ENCODE peak calls at places on chromosomes 3 and 15, in four cellular contexts. One of them, this sample, is unnamed.

GRCh38 chr3:129604942-129605592 is 1.4 kb downstream of the PLXND1 start:
- DNase-seq in spleen: no peak
- DNase-seq in PC-3: no peak
- DNase-seq in sigmoid colon: no peak
- DNase-seq in this sample: no peak

GRCh38 chr3:157248590-157249425 is 88.9 kb upstream of the CCNL1 start:
- DNase-seq in spleen: no peak
- DNase-seq in PC-3: peak; percentile 92
- DNase-seq in sigmoid colon: no peak
- DNase-seq in this sample: no peak

GRCh38 chr3:42819351-42819965 is 10.2 kb downstream of the ACKR2 start:
- DNase-seq in spleen: no peak
- DNase-seq in PC-3: peak; percentile 59
- DNase-seq in sigmoid colon: no peak
- DNase-seq in this sample: no peak

GRCh38 chr15:32838820-32839219 is 121.0 kb downstream of the GREM1 start:
- DNase-seq in spleen: no peak
- DNase-seq in PC-3: peak; percentile 97
- DNase-seq in sigmoid colon: no peak
- DNase-seq in this sample: no peak

GRCh38 chr3:154758109-154758868 is 321.8 kb upstream of the MME start:
- DNase-seq in spleen: no peak
- DNase-seq in PC-3: peak; percentile 65
- DNase-seq in sigmoid colon: no peak
- DNase-seq in this sample: no peak

GRCh38 chr3:40211579-40211978 is 97.9 kb upstream of the EIF1B start:
- DNase-seq in spleen: no peak
- DNase-seq in PC-3: peak; percentile 56
- DNase-seq in sigmoid colon: no peak
- DNase-seq in this sample: no peak

GRCh38 chr3:46489406-46489805 is 8.4 kb upstream of the RTP3 start:
- DNase-seq in spleen: no peak
- DNase-seq in PC-3: no peak
- DNase-seq in sigmoid colon: no peak
- DNase-seq in this sample: no peak

GRCh38 chr3:61645148-61645547 is 83.8 kb downstream of the PTPRG start:
- DNase-seq in spleen: no peak
- DNase-seq in PC-3: peak; percentile 21
- DNase-seq in sigmoid colon: no peak
- DNase-seq in this sample: no peak

GRCh38 chr15:88018865-88019626 is 237.5 kb downstream of the NTRK3 start:
- DNase-seq in spleen: no peak
- DNase-seq in PC-3: no peak
- DNase-seq in sigmoid colon: no peak
- DNase-seq in this sample: no peak

GRCh38 chr15:47340576-47340920 is 376.8 kb upstream of the SEMA6D start:
- DNase-seq in spleen: no peak
- DNase-seq in PC-3: no peak
- DNase-seq in sigmoid colon: no peak
- DNase-seq in this sample: no peak

GRCh38 chr3:127029521-127030327 is 46.8 kb downstream of the PLXNA1 start:
- DNase-seq in spleen: no peak
- DNase-seq in PC-3: no peak
- DNase-seq in sigmoid colon: no peak
- DNase-seq in this sample: no peak

GRCh38 chr3:13148561-13149330 is 75.5 kb upstream of the IQSEC1 start:
- DNase-seq in spleen: peak; percentile 52
- DNase-seq in PC-3: no peak
- DNase-seq in sigmoid colon: peak; percentile 32
- DNase-seq in this sample: no peak

GRCh38 chr15:76235186-76235826 is 76.0 kb downstream of the ETFA start:
- DNase-seq in spleen: no peak
- DNase-seq in PC-3: peak; percentile 73
- DNase-seq in sigmoid colon: no peak
- DNase-seq in this sample: no peak

GRCh38 chr15:45855210-45855906 is 220.5 kb downstream of the SQOR start:
- DNase-seq in spleen: no peak
- DNase-seq in PC-3: peak; percentile 83
- DNase-seq in sigmoid colon: no peak
- DNase-seq in this sample: no peak

GRCh38 chr15:58742424-58743160 is 6.9 kb downstream of the ADAM10 start:
- DNase-seq in spleen: no peak
- DNase-seq in PC-3: no peak
- DNase-seq in sigmoid colon: no peak
- DNase-seq in this sample: no peak

GRCh38 chr15:90266061-90266431 is 574 bp downstream of the NGRN start:
- DNase-seq in spleen: peak; percentile 77
- DNase-seq in PC-3: peak; percentile 32
- DNase-seq in sigmoid colon: peak; percentile 73
- DNase-seq in this sample: peak; percentile 32

GRCh38 chr15:35019401-35020327 is 31.6 kb upstream of the ZNF770 start:
- DNase-seq in spleen: no peak
- DNase-seq in PC-3: peak; percentile 55
- DNase-seq in sigmoid colon: no peak
- DNase-seq in this sample: peak; percentile 16

GRCh38 chr3:179967622-179968021 is 69.1 kb downstream of the PEX5L start:
- DNase-seq in spleen: no peak
- DNase-seq in PC-3: no peak
- DNase-seq in sigmoid colon: no peak
- DNase-seq in this sample: no peak

GRCh38 chr15:72271895-72272212 is 500 bp downstream of the PARP6 start:
- DNase-seq in spleen: no peak
- DNase-seq in PC-3: no peak
- DNase-seq in sigmoid colon: no peak
- DNase-seq in this sample: no peak

GRCh38 chr15:85314139-85314538 is 66.3 kb upstream of the AKAP13 start:
- DNase-seq in spleen: no peak
- DNase-seq in PC-3: no peak
- DNase-seq in sigmoid colon: no peak
- DNase-seq in this sample: no peak

GRCh38 chr3:123453675-123454074 is 4.8 kb upstream of the ADCY5 start:
- DNase-seq in spleen: peak; percentile 16
- DNase-seq in PC-3: no peak
- DNase-seq in sigmoid colon: no peak
- DNase-seq in this sample: no peak

GRCh38 chr3:197878427-197878826 is 71.6 kb upstream of the RPL35A start:
- DNase-seq in spleen: no peak
- DNase-seq in PC-3: no peak
- DNase-seq in sigmoid colon: no peak
- DNase-seq in this sample: no peak

GRCh38 chr3:152109038-152109437 is 159.7 kb upstream of the MBNL1 start:
- DNase-seq in spleen: no peak
- DNase-seq in PC-3: no peak
- DNase-seq in sigmoid colon: no peak
- DNase-seq in this sample: no peak

GRCh38 chr15:73927003-73927475 is 777 bp downstream of the LOXL1 start:
- DNase-seq in spleen: peak; percentile 91
- DNase-seq in PC-3: peak; percentile 66
- DNase-seq in sigmoid colon: peak; percentile 83
- DNase-seq in this sample: peak; percentile 59

GRCh38 chr15:62212746-62213145 is 47.7 kb upstream of the C2CD4B start:
- DNase-seq in spleen: no peak
- DNase-seq in PC-3: no peak
- DNase-seq in sigmoid colon: no peak
- DNase-seq in this sample: no peak

GRCh38 chr3:84194032-84194431 is 764.8 kb upstream of the CADM2 start:
- DNase-seq in spleen: no peak
- DNase-seq in PC-3: peak; percentile 80
- DNase-seq in sigmoid colon: no peak
- DNase-seq in this sample: no peak

GRCh38 chr3:109773006-109773405 is 435.7 kb upstream of the DPPA4 start:
- DNase-seq in spleen: no peak
- DNase-seq in PC-3: no peak
- DNase-seq in sigmoid colon: no peak
- DNase-seq in this sample: no peak

GRCh38 chr15:50939911-50940310 is 31.4 kb downstream of the AP4E1 start:
- DNase-seq in spleen: no peak
- DNase-seq in PC-3: peak; percentile 55
- DNase-seq in sigmoid colon: no peak
- DNase-seq in this sample: no peak

GRCh38 chr3:192011137-192011536 is 550.2 kb downstream of the PYDC2 start:
- DNase-seq in spleen: no peak
- DNase-seq in PC-3: no peak
- DNase-seq in sigmoid colon: no peak
- DNase-seq in this sample: no peak

GRCh38 chr3:28575100-28575747 is 226.6 kb upstream of the AZI2 start:
- DNase-seq in spleen: peak; percentile 70
- DNase-seq in PC-3: no peak
- DNase-seq in sigmoid colon: no peak
- DNase-seq in this sample: no peak

GRCh38 chr3:87792532-87793321 is 266.1 kb downstream of the CGGBP1 start:
- DNase-seq in spleen: peak; percentile 75
- DNase-seq in PC-3: peak; percentile 7
- DNase-seq in sigmoid colon: no peak
- DNase-seq in this sample: no peak

GRCh38 chr15:29832709-29833108 is 10.4 kb upstream of the TJP1 start:
- DNase-seq in spleen: no peak
- DNase-seq in PC-3: no peak
- DNase-seq in sigmoid colon: no peak
- DNase-seq in this sample: no peak

GRCh38 chr15:29838352-29839010 is 16.2 kb upstream of the TJP1 start:
- DNase-seq in spleen: no peak
- DNase-seq in PC-3: no peak
- DNase-seq in sigmoid colon: no peak
- DNase-seq in this sample: no peak

GRCh38 chr15:29840054-29840453 is 17.8 kb upstream of the TJP1 start:
- DNase-seq in spleen: no peak
- DNase-seq in PC-3: no peak
- DNase-seq in sigmoid colon: no peak
- DNase-seq in this sample: no peak

GRCh38 chr15:29840928-29841327 is 18.7 kb upstream of the TJP1 start:
- DNase-seq in spleen: no peak
- DNase-seq in PC-3: no peak
- DNase-seq in sigmoid colon: no peak
- DNase-seq in this sample: no peak

GRCh38 chr15:29835301-29835700 is 13.0 kb upstream of the TJP1 start:
- DNase-seq in spleen: no peak
- DNase-seq in PC-3: peak; percentile 66
- DNase-seq in sigmoid colon: no peak
- DNase-seq in this sample: no peak
- H3K4me1 ChIP-seq in spleen: no peaks in the 10 kb centered on the region
- H3K4me1 ChIP-seq in PC-3: peaks cover 13% of the 10 kb centered on the region
- H3K4me1 ChIP-seq in sigmoid colon: no peaks in the 10 kb centered on the region
- H3K4me1 ChIP-seq in this sample: no peaks in the 10 kb centered on the region

GRCh38 chr3:187066228-187066995 is 72.9 kb downstream of the RPL39L start:
- DNase-seq in spleen: no peak
- DNase-seq in PC-3: peak; percentile 42
- DNase-seq in sigmoid colon: no peak
- DNase-seq in this sample: no peak

GRCh38 chr3:187062526-187063177 is 76.6 kb downstream of the RPL39L start:
- DNase-seq in spleen: no peak
- DNase-seq in PC-3: peak; percentile 86
- DNase-seq in sigmoid colon: no peak
- DNase-seq in this sample: no peak

GRCh38 chr3:187061748-187062147 is 77.5 kb downstream of the RPL39L start:
- DNase-seq in spleen: no peak
- DNase-seq in PC-3: no peak
- DNase-seq in sigmoid colon: no peak
- DNase-seq in this sample: no peak

GRCh38 chr3:187064210-187065115 is 74.8 kb downstream of the RPL39L start:
- DNase-seq in spleen: no peak
- DNase-seq in PC-3: peak; percentile 83
- DNase-seq in sigmoid colon: no peak
- DNase-seq in this sample: no peak

DNA sequence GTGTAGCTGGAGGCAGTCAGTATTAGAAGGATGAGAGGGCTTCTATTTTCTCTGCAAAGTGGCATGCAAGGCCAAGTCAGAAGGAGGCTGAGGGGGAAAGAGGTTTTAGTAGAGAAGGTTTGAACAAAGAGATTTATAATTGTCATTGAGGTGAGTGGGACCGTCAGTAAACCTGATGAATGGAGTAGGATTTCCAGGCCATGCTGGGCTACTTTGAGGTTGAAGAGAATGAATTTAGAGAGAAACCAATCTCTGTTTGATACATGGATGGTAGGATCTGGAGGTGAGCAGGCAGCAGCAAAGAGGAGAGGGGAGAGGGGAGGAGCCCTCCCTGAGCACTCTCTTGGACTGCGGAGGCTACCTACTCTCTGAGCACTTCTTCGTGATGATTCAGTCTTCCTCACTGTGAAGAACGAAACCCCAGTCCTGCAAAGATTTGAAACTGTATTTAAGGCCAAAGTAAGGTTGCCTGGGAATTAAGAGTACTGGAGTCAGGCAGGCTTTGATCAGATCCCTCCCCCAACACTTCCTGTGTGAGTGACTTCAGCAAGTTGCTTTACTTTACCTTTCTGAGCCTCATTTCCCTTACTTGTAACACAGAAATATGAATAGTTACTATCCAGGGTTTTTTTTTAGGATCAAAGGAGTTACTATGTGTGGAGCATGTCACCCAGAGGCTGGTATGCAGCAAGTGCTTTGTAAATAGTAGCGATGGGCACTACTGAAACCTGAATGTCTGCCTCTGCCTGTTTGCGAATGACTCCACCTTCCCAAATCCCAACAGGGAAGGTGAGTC is 75.8 kb downstream of the RPL39L start:
- DNase-seq in spleen: no peak
- DNase-seq in PC-3: peak; percentile 92
- DNase-seq in sigmoid colon: no peak
- DNase-seq in this sample: no peak
- H3K27ac ChIP-seq in spleen: peak overlapping the region; percentile 86
- H3K27ac ChIP-seq in PC-3: peak overlapping the region; percentile 97
- H3K27ac ChIP-seq in sigmoid colon: no peak overlapping the region
- H3K27ac ChIP-seq in this sample: no peak overlapping the region

DNA sequence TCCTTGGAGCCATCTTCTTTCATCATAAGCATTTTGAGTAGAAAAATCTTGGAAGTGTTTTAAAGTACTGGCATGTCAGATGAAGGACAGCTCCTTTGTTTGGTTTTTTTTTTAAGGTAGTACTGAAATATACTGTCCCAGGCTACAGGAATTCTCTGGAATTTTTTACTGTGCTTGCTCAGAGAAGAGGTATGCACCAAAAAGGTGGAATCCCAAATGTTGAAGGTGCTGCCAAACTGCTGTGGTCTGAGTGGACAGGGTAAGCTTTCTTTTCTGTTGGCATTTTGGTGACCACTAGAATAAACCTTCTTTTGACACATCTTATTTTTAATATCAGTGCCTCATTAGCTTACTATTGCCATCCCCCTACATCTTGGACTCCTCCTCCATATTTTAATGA is 7.2 kb downstream of the GNL3 start:
- DNase-seq in spleen: no peak
- DNase-seq in PC-3: peak; percentile 32
- DNase-seq in sigmoid colon: no peak
- DNase-seq in this sample: no peak
- H3K4me1 ChIP-seq in spleen: peaks cover 33% of the 10 kb centered on the region
- H3K4me1 ChIP-seq in PC-3: peaks cover 14% of the 10 kb centered on the region
- H3K4me1 ChIP-seq in sigmoid colon: no peaks in the 10 kb centered on the region
- H3K4me1 ChIP-seq in this sample: no peaks in the 10 kb centered on the region

DNA sequence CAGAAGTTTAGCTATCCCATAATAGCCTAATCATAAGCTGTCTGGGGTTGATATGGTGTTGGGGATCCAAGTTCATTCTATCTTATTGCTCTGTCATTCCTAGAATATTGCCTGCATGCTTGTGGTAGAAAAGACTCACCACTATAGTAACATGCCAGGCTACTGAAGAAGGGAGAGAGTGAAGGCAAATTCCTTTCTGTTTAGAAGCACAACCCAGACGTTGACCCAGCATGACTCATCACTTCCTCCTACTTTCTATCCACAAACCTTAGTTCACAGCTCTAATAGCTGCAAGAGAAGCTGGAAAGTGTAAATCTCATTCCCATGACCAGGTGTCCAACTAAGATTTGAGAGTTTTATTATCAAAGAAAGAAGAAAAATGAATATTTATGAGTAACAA is 57.8 kb upstream of the NMD3 start:
- DNase-seq in spleen: no peak
- DNase-seq in PC-3: peak; percentile 96
- DNase-seq in sigmoid colon: no peak
- DNase-seq in this sample: no peak
- H3K27ac ChIP-seq in spleen: no peak overlapping the region
- H3K27ac ChIP-seq in PC-3: peak overlapping the region; percentile 57
- H3K27ac ChIP-seq in sigmoid colon: no peak overlapping the region
- H3K27ac ChIP-seq in this sample: no peak overlapping the region

This sample was measured in uterus.